ENCODE peak calls at places on chromosomes 4 and X, in eight cellular contexts. K, B, M, J, I, C, O and L are unnamed samples.

GRCh38 chrX:1165535-1166196 is 46.8 kb downstream of the CRLF2 start:
- DNase-seq in O (peak; percentile 18), K (no peak), C (peak; percentile 84), I (peak; percentile 50), B (peak; percentile 38), J (no peak), M (no peak), L (no peak)

GRCh38 chr4:25865586-25865985 is 2.8 kb upstream of the SEL1L3 start:
- DNase-seq in C (peak; percentile 51), K (no peak), O (no peak), J (peak; percentile 56), B (no peak), M (no peak), I (no peak), L (no peak)

GRCh38 chrX:40947276-40947675 is 138.0 kb upstream of the USP9X start:
- DNase-seq in I (no peak), B (no peak), C (no peak), K (no peak), J (no peak), M (peak; percentile 28), O (no peak), L (no peak)

GRCh38 chr4:165474784-165475705 is 96.2 kb downstream of the CPE start:
- DNase-seq in M (no peak), B (no peak), O (no peak), J (no peak), I (no peak), K (no peak), C (no peak), L (no peak)

GRCh38 chr4:7956306-7957112 is 16.8 kb upstream of the AFAP1 start:
- DNase-seq in C (peak; percentile 48), M (no peak), B (no peak), K (no peak), I (no peak), J (no peak), O (peak; percentile 82), L (no peak)

GRCh38 chrX:150766351-150767044 is 73.3 kb downstream of the MTMR1 start:
- DNase-seq in M (no peak), I (no peak), K (no peak), C (peak; percentile 28), J (no peak), B (no peak), O (no peak), L (no peak)

GRCh38 chr4:130486186-130486585 is 1390.2 kb downstream of the C4orf33 start:
- DNase-seq in C (no peak), J (no peak), O (no peak), B (peak; percentile 4), I (no peak), K (no peak), M (no peak), L (no peak)

GRCh38 chrX:102650903-102651241 is 411 bp upstream of the GPRASP1 start:
- DNase-seq in C (no peak), B (no peak), J (no peak), I (no peak), M (no peak), O (no peak), K (no peak), L (no peak)

GRCh38 chr4:4921077-4921476 is 61.6 kb downstream of the MSX1 start:
- DNase-seq in M (no peak), B (no peak), I (peak; percentile 12), J (no peak), K (no peak), O (no peak), C (no peak), L (no peak)

GRCh38 chr4:39559641-39560040 is 32.4 kb upstream of the UGDH start:
- DNase-seq in J (no peak), M (no peak), I (no peak), K (no peak), C (peak; percentile 18), O (no peak), B (no peak), L (no peak)

GRCh38 chr4:101458914-101459313 is 111.6 kb upstream of the PPP3CA start:
- DNase-seq in O (no peak), M (no peak), C (no peak), I (no peak), J (no peak), K (no peak), B (no peak), L (no peak)

GRCh38 chrX:109747681-109748080 is 14.6 kb upstream of the ACSL4 start:
- DNase-seq in B (no peak), K (no peak), M (no peak), C (no peak), J (no peak), O (no peak), I (no peak), L (no peak)

GRCh38 chr4:150089732-150090131 is 11.5 kb downstream of the DCLK2 start:
- DNase-seq in K (no peak), J (no peak), I (no peak), C (no peak), B (no peak), M (no peak), O (no peak), L (no peak)

GRCh38 chr4:40309250-40309774 is 25.8 kb upstream of the CHRNA9 start:
- DNase-seq in J (peak; percentile 86), C (peak; percentile 87), K (peak; percentile 87), M (peak; percentile 86), O (peak; percentile 74), I (peak; percentile 87), B (peak; percentile 92), L (peak; percentile 78)

GRCh38 chr4:100224160-100224559 is 33.9 kb upstream of the DDIT4L start:
- DNase-seq in K (no peak), B (no peak), J (no peak), C (no peak), M (no peak), O (no peak), I (no peak), L (no peak)

GRCh38 chrX:68083510-68083909 is 349.8 kb downstream of the OPHN1 start:
- DNase-seq in B (no peak), C (no peak), I (no peak), J (no peak), O (no peak), M (no peak), K (no peak), L (no peak)

GRCh38 chr4:120850048-120850599 is 72.4 kb downstream of the PRDM5 start:
- DNase-seq in J (no peak), B (no peak), C (no peak), O (no peak), M (no peak), I (no peak), K (no peak), L (no peak)

GRCh38 chr4:8777320-8778196 is 94.1 kb downstream of the HMX1 start:
- DNase-seq in O (peak; percentile 84), I (no peak), J (no peak), K (no peak), C (peak; percentile 18), B (no peak), M (no peak), L (no peak)

GRCh38 chr4:164613761-164614277 is 140.1 kb upstream of the SMIM31 start:
- DNase-seq in K (no peak), M (no peak), O (no peak), I (no peak), B (no peak), J (no peak), C (no peak), L (no peak)

GRCh38 chr4:147633113-147633512 is 15.9 kb downstream of the TMEM184C start:
- DNase-seq in J (no peak), O (no peak), B (no peak), C (no peak), I (no peak), K (no peak), M (no peak), L (no peak)

GRCh38 chr4:78143634-78144033 is 86.5 kb downstream of the FRAS1 start:
- DNase-seq in M (no peak), C (no peak), O (no peak), K (no peak), B (no peak), I (no peak), J (no peak), L (no peak)

GRCh38 chrX:150366951-150367545 is 3.9 kb downstream of the MAMLD1 start:
- DNase-seq in J (no peak), M (peak; percentile 41), K (no peak), C (peak; percentile 77), I (no peak), O (no peak), B (no peak), L (no peak)

GRCh38 chr4:29259556-29259955 is 1460.6 kb upstream of the PCDH7 start:
- DNase-seq in J (no peak), M (no peak), K (no peak), I (no peak), C (no peak), O (no peak), B (no peak), L (no peak)
- H3K9me3 ChIP-seq in J (no peaks in the 10 kb centered on the region), M (no peaks in the 10 kb centered on the region), K (peaks cover 4% of the 10 kb centered on the region), I (no peaks in the 10 kb centered on the region), C (no peaks in the 10 kb centered on the region), O (no peaks in the 10 kb centered on the region), B (no peaks in the 10 kb centered on the region), L (peaks cover 3% of the 10 kb centered on the region)

GRCh38 chr4:738781-739280 is 33.2 kb downstream of the PCGF3 start:
- DNase-seq in I (no peak), K (no peak), B (no peak), O (no peak), C (no peak), M (no peak), J (no peak), L (no peak)
- H3K9me3 ChIP-seq in I (peaks cover 19% of the 10 kb centered on the region), K (no peaks in the 10 kb centered on the region), B (no peaks in the 10 kb centered on the region), O (no peaks in the 10 kb centered on the region), C (no peaks in the 10 kb centered on the region), M (no peaks in the 10 kb centered on the region), J (no peaks in the 10 kb centered on the region), L (no peaks in the 10 kb centered on the region)

DNA sequence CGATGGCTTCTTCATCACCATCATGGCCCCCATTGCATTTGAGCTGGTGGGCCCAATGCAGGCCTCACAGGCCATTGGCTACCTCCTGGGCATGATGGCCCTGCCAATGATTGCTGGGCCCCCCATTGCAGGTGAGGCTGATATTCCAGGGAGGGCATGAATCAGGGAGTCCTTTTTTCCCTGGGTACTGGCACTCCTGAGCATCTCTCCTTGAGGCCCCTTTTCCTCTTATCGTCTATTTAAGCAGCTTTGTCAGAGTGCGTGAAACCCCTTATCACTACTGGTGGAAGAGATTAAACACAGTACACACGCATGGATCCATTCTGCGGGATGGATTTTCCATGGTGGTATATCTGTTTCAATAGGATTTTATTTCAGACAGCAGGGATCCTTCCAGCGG is 85.1 kb downstream of the RLIM start:
- DNase-seq in I (no peak), J (no peak), O (no peak), K (no peak), C (no peak), B (no peak), M (no peak), L (no peak)
- H3K9me3 ChIP-seq in I (no peaks in the 10 kb centered on the region), J (no peaks in the 10 kb centered on the region), O (no peaks in the 10 kb centered on the region), K (no peaks in the 10 kb centered on the region), C (no peaks in the 10 kb centered on the region), B (no peaks in the 10 kb centered on the region), M (no peaks in the 10 kb centered on the region), L (no peaks in the 10 kb centered on the region)

GRCh38 chr4:185113340-185113739 is 29.7 kb upstream of the SLC25A4 start:
- DNase-seq in M (no peak), C (no peak), K (no peak), B (no peak), O (no peak), I (no peak), J (no peak), L (no peak)
- H3K9me3 ChIP-seq in M (no peaks in the 10 kb centered on the region), C (no peaks in the 10 kb centered on the region), K (no peaks in the 10 kb centered on the region), B (no peaks in the 10 kb centered on the region), O (peaks cover 2% of the 10 kb centered on the region), I (no peaks in the 10 kb centered on the region), J (no peaks in the 10 kb centered on the region), L (no peaks in the 10 kb centered on the region)